ENCODE peak calls at places on chromosomes 1 and 21, in four cellular contexts. O, Z, M and R are unnamed samples.
A peak's percentile ranks its signal among the peaks of the same experiment; 100 is the strongest.

GRCh38 chr1:38932496-38933014 is 9.1 kb downstream of the RHBDL2 start:
- DNase-seq in M (no peak), O (no peak), Z (no peak), R (no peak)

GRCh38 chr1:101264699-101265098 is 27.9 kb downstream of the S1PR1 start:
- DNase-seq in M (no peak), Z (no peak), O (no peak), R (no peak)

GRCh38 chr1:206573772-206574161 is 38.5 kb downstream of the EIF2D start:
- DNase-seq in Z (no peak), O (no peak), M (no peak), R (no peak)

GRCh38 chr1:218665216-218665615 is 320.1 kb downstream of the TGFB2 start:
- DNase-seq in M (no peak), Z (peak; percentile 75), O (peak; percentile 84), R (no peak)

GRCh38 chr1:96927125-96927524 is 205.5 kb downstream of the PTBP2 start:
- DNase-seq in M (no peak), O (peak; percentile 62), Z (no peak), R (peak; percentile 69)

GRCh38 chr1:91020967-91021685 is 709 bp downstream of the ZNF644 start:
- DNase-seq in Z (peak; percentile 78), M (peak; percentile 63), O (peak; percentile 91), R (peak; percentile 89)

GRCh38 chr1:160539896-160540858 is 17.1 kb upstream of the SLAMF6 start:
- DNase-seq in Z (no peak), M (peak; percentile 53), O (no peak), R (peak; percentile 27)

GRCh38 chr1:231028676-231029075 is 11.4 kb downstream of the FAM89A start:
- DNase-seq in M (no peak), Z (no peak), O (no peak), R (no peak)

GRCh38 chr1:207024202-207025143 is 8.1 kb downstream of the C1orf116 start:
- DNase-seq in O (no peak), M (no peak), Z (no peak), R (no peak)

GRCh38 chr1:220983877-220984635 is 104.8 kb downstream of the HLX start:
- DNase-seq in Z (no peak), M (no peak), O (no peak), R (no peak)

GRCh38 chr1:203424861-203425667 is 50.5 kb upstream of the PRELP start:
- DNase-seq in Z (no peak), M (no peak), O (peak; percentile 5), R (no peak)

GRCh38 chr21:39882186-39882882 is 15.1 kb downstream of the PCP4 start:
- DNase-seq in O (no peak), M (no peak), Z (no peak), R (no peak)

GRCh38 chr1:8012955-8013354 is 13.2 kb downstream of the ERRFI1 start:
- DNase-seq in O (no peak), M (no peak), Z (no peak), R (no peak)

GRCh38 chr1:203028784-203029553 is 2.7 kb downstream of the PPFIA4 start:
- DNase-seq in O (no peak), Z (no peak), M (no peak), R (no peak)

GRCh38 chr1:66705100-66705499 is 47.2 kb upstream of the DYNLT5 start:
- DNase-seq in Z (no peak), M (no peak), O (no peak), R (no peak)

GRCh38 chr21:44960141-44961092 is 20.6 kb downstream of the SLX9 start:
- DNase-seq in Z (no peak), O (no peak), M (no peak), R (no peak)

GRCh38 chr21:37546299-37546908 is 179.8 kb downstream of the DYRK1A start:
- DNase-seq in Z (no peak), O (no peak), M (no peak), R (no peak)

GRCh38 chr1:201335174-201335870 is 42.2 kb downstream of the TNNT2 start:
- DNase-seq in M (no peak), O (no peak), Z (no peak), R (no peak)

GRCh38 chr1:219433471-219434131 is 179.3 kb downstream of the ZC3H11B start:
- DNase-seq in Z (no peak), M (no peak), O (no peak), R (no peak)

GRCh38 chr1:160107512-160107911 is 8.0 kb upstream of the ATP1A2 start:
- DNase-seq in M (no peak), O (no peak), Z (no peak), R (no peak)

GRCh38 chr1:93598861-93599439 is 82.7 kb downstream of the BCAR3 start:
- DNase-seq in O (no peak), Z (no peak), M (no peak), R (no peak)

GRCh38 chr1:214296860-214297699 is 16.1 kb downstream of the SMYD2 start:
- DNase-seq in O (peak; percentile 90), Z (no peak), M (no peak), R (no peak)

GRCh38 chr1:116365353-116365780 is 7.7 kb upstream of the ATP1A1 start:
- DNase-seq in M (no peak), Z (no peak), O (no peak), R (no peak)

GRCh38 chr21:46036696-46037337 is 55.2 kb downstream of the COL6A1 start:
- DNase-seq in O (no peak), Z (no peak), M (no peak), R (no peak)

GRCh38 chr1:246122071-246122470 is 385.0 kb downstream of the SMYD3 start:
- DNase-seq in M (no peak), O (no peak), Z (no peak), R (no peak)

GRCh38 chr1:204928671-204929486 is 58.2 kb downstream of the NFASC start:
- DNase-seq in O (no peak), Z (no peak), M (no peak), R (no peak)

GRCh38 chr1:47638240-47638639 is 200.4 kb downstream of the FOXD2 start:
- DNase-seq in Z (no peak), O (no peak), M (no peak), R (no peak)